ENCODE peak calls at places on chromosome 15, in seven cellular contexts. One of them, this sample, is unnamed.

GRCh38 chr15:89806565-89807550 is 7.8 kb downstream of the ANPEP start:
- DNase-seq in hepatocyte: peak; percentile 65
- DNase-seq in HAP-1: no peak
- DNase-seq in cardiac muscle cell: no peak
- DNase-seq in aorta: peak; percentile 64
- DNase-seq in stomach: peak; percentile 62
- DNase-seq in ovary: no peak
- DNase-seq in this sample: no peak

GRCh38 chr15:36903922-36904479 is 196.3 kb downstream of the MEIS2 start:
- DNase-seq in hepatocyte: no peak
- DNase-seq in HAP-1: no peak
- DNase-seq in cardiac muscle cell: no peak
- DNase-seq in aorta: no peak
- DNase-seq in stomach: no peak
- DNase-seq in ovary: no peak
- DNase-seq in this sample: no peak

GRCh38 chr15:70799667-70800450 is 36.5 kb upstream of the UACA start:
- DNase-seq in hepatocyte: peak; percentile 49
- DNase-seq in HAP-1: no peak
- DNase-seq in cardiac muscle cell: peak; percentile 99
- DNase-seq in aorta: no peak
- DNase-seq in stomach: peak; percentile 34
- DNase-seq in ovary: no peak
- DNase-seq in this sample: no peak

GRCh38 chr15:101310163-101310480 is 15.1 kb upstream of the SNRPA1 start:
- DNase-seq in hepatocyte: no peak
- DNase-seq in HAP-1: no peak
- DNase-seq in cardiac muscle cell: no peak
- DNase-seq in aorta: no peak
- DNase-seq in stomach: no peak
- DNase-seq in ovary: no peak
- DNase-seq in this sample: no peak

GRCh38 chr15:66601521-66601920 is 35.7 kb upstream of the LCTL start:
- DNase-seq in hepatocyte: no peak
- DNase-seq in HAP-1: no peak
- DNase-seq in cardiac muscle cell: no peak
- DNase-seq in aorta: peak; percentile 24
- DNase-seq in stomach: no peak
- DNase-seq in ovary: no peak
- DNase-seq in this sample: no peak

GRCh38 chr15:89003865-89004725 is 84.2 kb upstream of the ABHD2 start:
- DNase-seq in hepatocyte: peak; percentile 83
- DNase-seq in HAP-1: peak; percentile 70
- DNase-seq in cardiac muscle cell: peak; percentile 80
- DNase-seq in aorta: peak; percentile 75
- DNase-seq in stomach: no peak
- DNase-seq in ovary: no peak
- DNase-seq in this sample: no peak

GRCh38 chr15:39804026-39804425 is 21.4 kb upstream of the FSIP1 start:
- DNase-seq in hepatocyte: peak; percentile 51
- DNase-seq in HAP-1: no peak
- DNase-seq in cardiac muscle cell: peak; percentile 79
- DNase-seq in aorta: no peak
- DNase-seq in stomach: no peak
- DNase-seq in ovary: no peak
- DNase-seq in this sample: no peak

GRCh38 chr15:87498545-87498944 is 758.0 kb downstream of the NTRK3 start:
- DNase-seq in hepatocyte: peak; percentile 6
- DNase-seq in HAP-1: no peak
- DNase-seq in cardiac muscle cell: no peak
- DNase-seq in aorta: no peak
- DNase-seq in stomach: no peak
- DNase-seq in ovary: no peak
- DNase-seq in this sample: no peak

GRCh38 chr15:47332481-47332880 is 384.8 kb upstream of the SEMA6D start:
- DNase-seq in hepatocyte: peak; percentile 16
- DNase-seq in HAP-1: no peak
- DNase-seq in cardiac muscle cell: peak; percentile 5
- DNase-seq in aorta: no peak
- DNase-seq in stomach: no peak
- DNase-seq in ovary: no peak
- DNase-seq in this sample: no peak

GRCh38 chr15:78909791-78910228 is 35.0 kb downstream of the CTSH start:
- DNase-seq in hepatocyte: peak; percentile 77
- DNase-seq in HAP-1: peak; percentile 84
- DNase-seq in cardiac muscle cell: peak; percentile 61
- DNase-seq in aorta: no peak
- DNase-seq in stomach: no peak
- DNase-seq in ovary: no peak
- DNase-seq in this sample: peak; percentile 68

GRCh38 chr15:74038707-74039655 is 43.4 kb downstream of the GOLGA6A start:
- DNase-seq in hepatocyte: no peak
- DNase-seq in HAP-1: no peak
- DNase-seq in cardiac muscle cell: peak; percentile 65
- DNase-seq in aorta: peak; percentile 75
- DNase-seq in stomach: no peak
- DNase-seq in ovary: no peak
- DNase-seq in this sample: no peak

GRCh38 chr15:74034206-74034755 is 39.8 kb downstream of the PML start:
- DNase-seq in hepatocyte: no peak
- DNase-seq in HAP-1: no peak
- DNase-seq in cardiac muscle cell: no peak
- DNase-seq in aorta: peak; percentile 55
- DNase-seq in stomach: no peak
- DNase-seq in ovary: no peak
- DNase-seq in this sample: no peak

GRCh38 chr15:74037171-74038117 is 42.9 kb downstream of the PML start:
- DNase-seq in hepatocyte: no peak
- DNase-seq in HAP-1: peak; percentile 8
- DNase-seq in cardiac muscle cell: no peak
- DNase-seq in aorta: no peak
- DNase-seq in stomach: no peak
- DNase-seq in ovary: no peak
- DNase-seq in this sample: no peak

GRCh38 chr15:74035121-74035829 is 40.8 kb downstream of the PML start:
- DNase-seq in hepatocyte: no peak
- DNase-seq in HAP-1: no peak
- DNase-seq in cardiac muscle cell: no peak
- DNase-seq in aorta: no peak
- DNase-seq in stomach: no peak
- DNase-seq in ovary: no peak
- DNase-seq in this sample: no peak

DNA sequence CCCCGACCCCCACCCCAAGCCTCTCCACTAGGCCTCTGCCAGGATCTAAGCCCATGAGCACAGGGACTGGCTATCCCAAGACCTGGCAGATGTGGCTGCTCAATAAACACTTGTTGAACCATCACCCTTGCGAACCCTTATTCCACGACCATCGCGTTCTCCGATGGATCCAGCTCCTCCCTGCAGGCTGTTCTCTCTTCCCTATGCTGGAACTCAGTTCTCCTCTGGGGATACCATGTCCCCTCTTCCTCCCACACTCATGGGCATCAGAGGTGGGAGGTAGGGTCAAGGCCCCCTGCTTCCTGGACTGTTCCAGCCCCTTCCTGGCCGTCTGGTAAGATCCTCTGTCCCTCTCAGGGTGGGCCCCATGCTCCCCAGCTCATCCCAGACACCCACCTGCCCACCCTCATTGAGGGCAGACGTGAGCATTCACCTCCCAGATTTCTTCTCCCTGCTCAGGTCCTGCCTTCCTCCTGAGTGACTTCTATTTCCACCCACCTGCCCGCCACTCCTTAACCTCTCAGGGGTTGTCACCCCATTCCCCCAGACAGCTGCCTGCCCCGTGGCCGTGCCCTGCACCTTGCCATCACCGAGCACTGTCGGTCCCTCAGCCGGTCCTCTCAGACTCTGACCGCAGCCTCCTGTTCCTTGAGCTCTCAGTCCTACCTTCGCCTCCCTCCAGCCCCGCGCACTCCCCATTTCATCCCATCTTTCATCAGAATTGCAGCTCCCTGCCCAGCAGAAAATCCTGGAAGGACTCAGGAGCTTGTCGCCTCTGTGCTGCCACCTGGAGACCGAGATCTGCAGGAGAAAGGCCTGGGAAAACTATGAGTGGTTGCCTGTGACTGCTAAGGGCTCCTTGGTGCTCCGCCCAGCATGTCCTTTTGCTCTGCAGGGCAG is 42.0 kb downstream of the PML start:
- DNase-seq in hepatocyte: peak; percentile 79
- DNase-seq in HAP-1: peak; percentile 82
- DNase-seq in cardiac muscle cell: peak; percentile 83
- DNase-seq in aorta: no peak
- DNase-seq in stomach: peak; percentile 49
- DNase-seq in ovary: peak; percentile 47
- DNase-seq in this sample: peak; percentile 58
- H3K36me3 ChIP-seq in hepatocyte: no peaks in the 10 kb centered on the region
- H3K36me3 ChIP-seq in HAP-1: peaks cover 27% of the 10 kb centered on the region
- H3K36me3 ChIP-seq in cardiac muscle cell: peaks cover 6% of the 10 kb centered on the region
- H3K36me3 ChIP-seq in aorta: peaks cover 5% of the 10 kb centered on the region
- H3K36me3 ChIP-seq in stomach: peaks cover 69% of the 10 kb centered on the region
- H3K36me3 ChIP-seq in ovary: no peaks in the 10 kb centered on the region
- H3K36me3 ChIP-seq in this sample: peaks cover 8% of the 10 kb centered on the region

GRCh38 chr15:77419836-77420609 is at the start of gene PEAK1:
- DNase-seq in hepatocyte: peak; percentile 99
- DNase-seq in HAP-1: peak; percentile 100
- DNase-seq in cardiac muscle cell: peak; percentile 100
- DNase-seq in aorta: peak; percentile 100
- DNase-seq in stomach: peak; percentile 100
- DNase-seq in ovary: peak; percentile 100
- DNase-seq in this sample: peak; percentile 97
- H3K4me1 ChIP-seq in hepatocyte: peaks cover 4% of the 10 kb centered on the region
- H3K4me1 ChIP-seq in HAP-1: peaks cover 55% of the 10 kb centered on the region
- H3K4me1 ChIP-seq in cardiac muscle cell: peaks cover 34% of the 10 kb centered on the region
- H3K4me1 ChIP-seq in aorta: peaks cover under 1% of the 10 kb centered on the region
- H3K4me1 ChIP-seq in stomach: peaks cover 77% of the 10 kb centered on the region
- H3K4me1 ChIP-seq in ovary: peaks cover 3% of the 10 kb centered on the region
- H3K4me1 ChIP-seq in this sample: peaks cover 2% of the 10 kb centered on the region

GRCh38 chr15:52672661-52673060 is 6.5 kb downstream of the ATOSA start:
- DNase-seq in hepatocyte: no peak
- DNase-seq in HAP-1: no peak
- DNase-seq in cardiac muscle cell: no peak
- DNase-seq in aorta: no peak
- DNase-seq in stomach: no peak
- DNase-seq in ovary: no peak
- DNase-seq in this sample: no peak
- H3K36me3 ChIP-seq in hepatocyte: peaks cover 9% of the 10 kb centered on the region
- H3K36me3 ChIP-seq in HAP-1: no peaks in the 10 kb centered on the region
- H3K36me3 ChIP-seq in cardiac muscle cell: peaks cover 36% of the 10 kb centered on the region
- H3K36me3 ChIP-seq in aorta: no peaks in the 10 kb centered on the region
- H3K36me3 ChIP-seq in stomach: peaks cover 80% of the 10 kb centered on the region
- H3K36me3 ChIP-seq in ovary: no peaks in the 10 kb centered on the region
- H3K36me3 ChIP-seq in this sample: no peaks in the 10 kb centered on the region

GRCh38 chr15:75349851-75350588 is 3.2 kb downstream of the NEIL1 start:
- DNase-seq in hepatocyte: no peak
- DNase-seq in HAP-1: no peak
- DNase-seq in cardiac muscle cell: no peak
- DNase-seq in aorta: no peak
- DNase-seq in stomach: peak; percentile 58
- DNase-seq in ovary: peak; percentile 23
- DNase-seq in this sample: no peak

GRCh38 chr15:75347222-75348033 is 589 bp downstream of the NEIL1 start:
- DNase-seq in hepatocyte: peak; percentile 75
- DNase-seq in HAP-1: peak; percentile 89
- DNase-seq in cardiac muscle cell: peak; percentile 36
- DNase-seq in aorta: peak; percentile 89
- DNase-seq in stomach: peak; percentile 68
- DNase-seq in ovary: peak; percentile 76
- DNase-seq in this sample: no peak

GRCh38 chr15:75348034-75348562 is 1.3 kb downstream of the NEIL1 start:
- DNase-seq in hepatocyte: peak; percentile 29
- DNase-seq in HAP-1: peak; percentile 72
- DNase-seq in cardiac muscle cell: peak; percentile 13
- DNase-seq in aorta: no peak
- DNase-seq in stomach: no peak
- DNase-seq in ovary: peak; percentile 51
- DNase-seq in this sample: no peak

GRCh38 chr15:75348563-75349350 is 1.9 kb downstream of the NEIL1 start:
- DNase-seq in hepatocyte: peak; percentile 6
- DNase-seq in HAP-1: no peak
- DNase-seq in cardiac muscle cell: no peak
- DNase-seq in aorta: no peak
- DNase-seq in stomach: peak; percentile 40
- DNase-seq in ovary: peak; percentile 60
- DNase-seq in this sample: no peak

GRCh38 chr15:75346796-75347221 is at the start of gene NEIL1:
- DNase-seq in hepatocyte: peak; percentile 28
- DNase-seq in HAP-1: peak; percentile 62
- DNase-seq in cardiac muscle cell: no peak
- DNase-seq in aorta: no peak
- DNase-seq in stomach: peak; percentile 42
- DNase-seq in ovary: no peak
- DNase-seq in this sample: no peak
- H3K4me1 ChIP-seq in hepatocyte: peaks cover 7% of the 10 kb centered on the region
- H3K4me1 ChIP-seq in HAP-1: peaks cover 11% of the 10 kb centered on the region
- H3K4me1 ChIP-seq in cardiac muscle cell: no peaks in the 10 kb centered on the region
- H3K4me1 ChIP-seq in aorta: no peaks in the 10 kb centered on the region
- H3K4me1 ChIP-seq in stomach: peaks cover 63% of the 10 kb centered on the region
- H3K4me1 ChIP-seq in ovary: peaks cover 7% of the 10 kb centered on the region
- H3K4me1 ChIP-seq in this sample: no peaks in the 10 kb centered on the region

This sample was measured in iPS DF 6.9.